ENCODE peak calls at places on chromosomes 3 and 15, in four cellular contexts. G is endodermal cell, A is heart right ventricle, I is stomach. J is an unnamed sample.

GRCh38 chr3:180870008-180870733 is 42.3 kb upstream of the FXR1 start:
- DNase-seq in G (peak), I (no peak), A (peak), J (peak)

GRCh38 chr3:139928708-139929505 is 6.1 kb upstream of the CLSTN2 start:
- DNase-seq in A (no peak), G (no peak), I (no peak), J (no peak)

GRCh38 chr15:67063689-67064606 is 1.5 kb upstream of the SMAD3 start:
- DNase-seq in G (peak), A (no peak), I (peak), J (no peak)

GRCh38 chr15:92545996-92546395 is 109.6 kb downstream of the FAM174B start:
- DNase-seq in G (no peak), A (no peak), I (no peak), J (no peak)

GRCh38 chr3:95334461-95334860 is 1271.6 kb downstream of the NSUN3 start:
- DNase-seq in A (no peak), I (no peak), G (no peak), J (no peak)

GRCh38 chr3:189563841-189564563 is 67.2 kb upstream of the TP63 start:
- DNase-seq in A (no peak), I (no peak), G (no peak), J (no peak)

GRCh38 chr3:50600841-50601591 is 10.6 kb downstream of the CISH start:
- DNase-seq in I (peak), G (no peak), A (peak), J (peak)

GRCh38 chr15:90337256-90337655 is 14.8 kb upstream of the ZNF774 start:
- DNase-seq in A (no peak), G (no peak), I (no peak), J (no peak)

GRCh38 chr3:34973586-34973985 is 665.7 kb upstream of the ARPP21 start:
- DNase-seq in I (no peak), A (no peak), G (no peak), J (no peak)

GRCh38 chr15:31136016-31136415 is 34.5 kb upstream of the TRPM1 start:
- DNase-seq in G (peak), I (no peak), A (no peak), J (no peak)

GRCh38 chr3:61333562-61333961 is 82.3 kb upstream of the FHIT start:
- DNase-seq in I (no peak), A (no peak), G (no peak), J (no peak)

GRCh38 chr3:39291903-39292329 is 12.1 kb upstream of the CX3CR1 start:
- DNase-seq in I (peak), G (peak), A (peak), J (peak)

GRCh38 chr3:188294823-188295487 is 141.0 kb downstream of the LPP start:
- DNase-seq in A (peak), I (peak), G (no peak), J (no peak)

GRCh38 chr3:55166577-55167555 is 239.0 kb upstream of the LRTM1 start:
- DNase-seq in G (no peak), I (peak), A (no peak), J (no peak)

GRCh38 chr3:8503461-8503860 is 1.8 kb downstream of the LMCD1 start:
- DNase-seq in I (no peak), A (no peak), G (no peak), J (no peak)

GRCh38 chr3:112327371-112327951 is 5.5 kb upstream of the CD200 start:
- DNase-seq in G (no peak), A (peak), I (no peak), J (no peak)

GRCh38 chr15:71449956-71450355 is 334.7 kb downstream of the THSD4 start:
- DNase-seq in A (no peak), I (no peak), G (no peak), J (no peak)

GRCh38 chr15:90099072-90099867 is 3.0 kb downstream of the IDH2 start:
- DNase-seq in G (no peak), A (no peak), I (no peak), J (peak)

GRCh38 chr15:37359495-37360290 is 259.3 kb upstream of the MEIS2 start:
- DNase-seq in A (no peak), I (no peak), G (no peak), J (no peak)

GRCh38 chr3:106263556-106263955 is 394.7 kb upstream of the CBLB start:
- DNase-seq in G (no peak), A (no peak), I (no peak), J (no peak)

GRCh38 chr15:67091073-67091965 is 25.9 kb downstream of the SMAD3 start:
- DNase-seq in G (no peak), I (peak), A (peak), J (no peak)

GRCh38 chr3:46845397-46845859 is 17.8 kb downstream of the MYL3 start:
- DNase-seq in A (peak), G (no peak), I (peak), J (peak)

DNA sequence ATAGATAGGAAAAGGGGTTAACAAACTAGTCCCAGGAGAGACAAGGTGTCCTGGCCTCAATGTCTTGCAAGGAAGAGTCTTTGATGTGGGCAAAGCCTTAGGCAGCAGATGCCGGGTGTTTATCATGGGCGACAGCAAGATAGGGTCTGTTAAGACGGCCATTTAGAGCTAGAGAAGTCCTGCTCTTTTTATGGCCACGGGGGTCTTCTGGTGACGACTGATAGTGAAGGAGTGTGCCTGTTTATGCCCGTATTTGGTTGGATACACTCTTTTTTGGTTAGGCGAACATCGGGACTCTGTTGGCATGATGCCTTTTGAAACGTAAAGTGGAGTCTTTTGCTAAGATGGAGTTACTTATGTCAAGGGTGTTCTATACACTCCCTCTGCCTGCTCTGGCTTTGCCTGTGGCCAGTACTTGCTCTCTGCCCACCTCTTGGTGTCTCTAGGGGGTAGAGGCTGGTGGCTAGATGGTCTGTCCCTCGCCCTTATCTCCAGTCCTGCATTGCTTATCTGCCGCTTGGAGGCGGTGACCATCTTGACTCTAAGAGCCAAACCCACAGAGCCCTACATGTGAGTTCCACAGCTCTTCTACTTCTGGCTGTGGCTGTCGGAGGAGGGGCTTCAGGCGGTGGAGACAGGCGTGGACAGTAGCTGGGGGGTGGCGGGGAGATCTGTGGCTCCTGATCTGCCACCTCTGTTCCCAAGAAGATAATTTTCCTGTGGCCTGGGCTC is 55.8 kb upstream of the ZBTB38 start:
- DNase-seq in I (no peak), G (peak), A (no peak), J (no peak)
- H3K27ac ChIP-seq in I (peak), G (no peak), A (peak), J (no peak)

DNA sequence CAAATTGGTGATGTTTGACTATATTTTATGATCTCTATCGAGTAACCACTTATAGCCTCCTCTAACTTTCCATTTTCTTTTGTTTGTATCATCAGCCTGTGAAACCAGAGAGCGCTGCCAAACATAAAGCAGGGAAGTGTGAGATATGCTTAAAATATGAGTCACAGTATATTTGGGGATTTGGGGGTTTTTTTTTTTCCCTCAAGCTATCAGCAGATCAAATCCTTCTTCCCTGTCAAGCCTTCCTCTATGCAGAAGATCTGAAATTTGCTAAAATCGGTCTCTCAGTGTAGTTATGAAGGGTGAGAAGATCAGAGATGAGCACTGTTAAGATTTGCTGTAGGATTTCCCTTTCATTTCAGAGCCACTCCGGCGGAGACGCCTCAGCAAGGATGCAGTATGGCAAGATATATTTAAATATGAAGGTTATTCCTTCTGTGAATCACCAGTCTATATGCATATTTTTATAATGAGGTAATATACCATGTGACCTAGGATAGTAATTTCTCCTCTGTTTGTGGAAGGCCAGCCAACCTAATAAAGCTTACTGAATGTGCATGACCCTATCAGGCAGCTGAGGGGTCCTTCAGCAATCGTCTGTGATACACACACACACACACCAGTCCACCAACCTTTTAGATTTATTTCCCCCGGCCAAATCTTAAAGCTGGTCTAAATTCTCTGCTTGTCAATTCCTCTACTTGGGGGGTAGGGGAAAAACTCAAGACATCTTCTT is 474.1 kb downstream of the FOXP1 start:
- DNase-seq in I (no peak), G (no peak), A (no peak), J (no peak)
- H3K4me3 ChIP-seq in I (no peak), G (no peak), A (no peak), J (no peak)

GRCh38 chr15:40789999-40790398 is 16.9 kb upstream of the ZFYVE19 start:
- DNase-seq in G (peak), A (no peak), I (no peak), J (peak)
- H3K27ac ChIP-seq in G (no peak), A (no peak), I (peak), J (no peak)

GRCh38 chr3:144028798-144029411 is 57.3 kb downstream of the DIPK2A start:
- DNase-seq in G (no peak), I (no peak), A (peak), J (no peak)
- H3K4me3 ChIP-seq in G (no peak), I (no peak), A (no peak), J (no peak)

GRCh38 chr3:155743616-155744015 is 1.3 kb downstream of the PLCH1 start:
- DNase-seq in A (no peak), I (no peak), G (no peak), J (no peak)
- H3K27ac ChIP-seq in A (no peak), I (peak), G (peak), J (no peak)

GRCh38 chr15:97194750-97195149 is 765.8 kb upstream of the ARRDC4 start:
- DNase-seq in I (no peak), A (no peak), G (no peak), J (no peak)

GRCh38 chr15:97200161-97200560 is 760.3 kb upstream of the ARRDC4 start:
- DNase-seq in A (no peak), I (no peak), G (no peak), J (no peak)

GRCh38 chr15:97196066-97197027 is 764.2 kb upstream of the ARRDC4 start:
- DNase-seq in A (no peak), I (no peak), G (peak), J (no peak)
- H3K4me3 ChIP-seq in A (no peak), I (no peak), G (no peak), J (no peak)

J was measured in aorta.